ENCODE peak calls at places on chromosomes 6 and 20, in six cellular contexts. Q, N, T, L, H and M are unnamed samples.

GRCh38 chr6:2634151-2634964 is 116.4 kb downstream of the MYLK4 start:
- DNase-seq in Q (peak; percentile 95), T (peak; percentile 95), L (peak; percentile 81), N (peak; percentile 87), H (peak; percentile 88), M (peak; percentile 70)

GRCh38 chr20:8709627-8710026 is 359.3 kb upstream of the PLCB4 start:
- DNase-seq in L (no peak), N (no peak), Q (no peak), T (no peak), H (no peak), M (no peak)

GRCh38 chr6:128242765-128243403 is 277.5 kb downstream of the PTPRK start:
- DNase-seq in N (peak; percentile 63), Q (no peak), L (no peak), H (no peak), T (no peak), M (no peak)

GRCh38 chr20:58659841-58660240 is 8.8 kb downstream of the STX16 start:
- DNase-seq in H (no peak), Q (peak; percentile 73), L (no peak), N (no peak), T (no peak), M (no peak)

GRCh38 chr6:157822221-157823000 is 635 bp upstream of the SNX9 start:
- DNase-seq in L (peak; percentile 35), H (peak; percentile 39), T (no peak), N (no peak), Q (peak; percentile 77), M (no peak)

GRCh38 chr20:23265226-23265625 is 85.4 kb upstream of the NXT1 start:
- DNase-seq in L (no peak), N (peak; percentile 60), Q (no peak), T (no peak), H (no peak), M (no peak)

GRCh38 chr20:3248167-3248992 is 9.4 kb upstream of the SLC4A11 start:
- DNase-seq in T (peak; percentile 88), N (no peak), H (peak; percentile 46), Q (peak; percentile 86), L (no peak), M (no peak)

GRCh38 chr6:43850314-43851203 is 80.5 kb downstream of the VEGFA start:
- DNase-seq in T (no peak), H (no peak), Q (no peak), N (no peak), L (no peak), M (no peak)

GRCh38 chr6:121093928-121094327 is 240.4 kb downstream of the TBC1D32 start:
- DNase-seq in L (no peak), N (peak; percentile 37), T (no peak), H (no peak), Q (no peak), M (no peak)

GRCh38 chr6:134729590-134729989 is 220.3 kb downstream of the ALDH8A1 start:
- DNase-seq in T (no peak), Q (no peak), N (no peak), L (no peak), H (no peak), M (no peak)

GRCh38 chr20:43749734-43750294 is 23.0 kb upstream of the GTSF1L start:
- DNase-seq in H (peak; percentile 84), N (peak; percentile 45), T (peak; percentile 95), Q (peak; percentile 95), L (peak; percentile 79), M (no peak)

GRCh38 chr6:169205176-169206160 is 48.2 kb downstream of the THBS2 start:
- DNase-seq in T (peak; percentile 5), N (no peak), L (no peak), H (no peak), Q (no peak), M (peak; percentile 80)

GRCh38 chr20:40561187-40561586 is 127.8 kb downstream of the MAFB start:
- DNase-seq in L (no peak), N (no peak), H (no peak), T (no peak), Q (no peak), M (no peak)

DNA sequence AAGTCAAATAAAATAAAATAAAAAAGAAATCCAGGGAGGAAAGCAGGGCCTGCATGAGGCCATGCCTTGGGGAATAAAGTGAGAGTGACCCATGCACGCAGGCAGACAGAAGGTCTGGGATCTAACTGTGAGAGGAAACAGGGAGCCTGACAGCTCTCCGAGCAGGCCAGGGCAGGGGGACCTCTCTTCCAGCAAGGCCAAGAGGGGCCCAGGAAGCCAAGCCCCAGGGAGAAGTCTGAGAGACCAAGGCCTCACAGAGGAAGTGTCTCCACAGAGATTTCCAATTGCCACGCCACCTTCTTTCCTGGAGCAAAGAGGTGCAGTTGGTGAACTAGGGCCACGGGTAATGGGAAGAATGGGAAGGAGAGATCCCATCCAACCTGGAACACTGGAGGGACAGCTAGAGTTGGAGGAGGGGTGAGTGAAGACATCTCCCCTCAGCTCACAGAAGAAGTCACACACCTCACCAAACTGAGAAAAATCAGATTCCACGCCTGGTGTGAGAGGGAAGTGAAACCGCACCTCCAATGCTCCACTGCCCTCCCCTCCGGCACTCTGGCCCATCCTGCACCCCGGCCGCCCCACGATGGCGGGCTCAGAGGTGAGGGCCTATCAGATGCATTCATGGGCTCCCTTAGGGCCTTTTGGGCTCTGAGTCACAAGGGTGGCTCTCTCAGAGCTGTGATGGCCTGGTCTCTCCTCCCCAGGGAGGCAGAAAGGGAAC is 25.1 kb upstream of the TAF8 start:
- DNase-seq in H (no peak), T (peak; percentile 30), L (no peak), Q (no peak), N (no peak), M (no peak)
- H3K4me3 ChIP-seq in H (no peak overlapping the region), T (no peak overlapping the region), L (no peak overlapping the region), Q (no peak overlapping the region), N (no peak overlapping the region), M (no peak overlapping the region)

DNA sequence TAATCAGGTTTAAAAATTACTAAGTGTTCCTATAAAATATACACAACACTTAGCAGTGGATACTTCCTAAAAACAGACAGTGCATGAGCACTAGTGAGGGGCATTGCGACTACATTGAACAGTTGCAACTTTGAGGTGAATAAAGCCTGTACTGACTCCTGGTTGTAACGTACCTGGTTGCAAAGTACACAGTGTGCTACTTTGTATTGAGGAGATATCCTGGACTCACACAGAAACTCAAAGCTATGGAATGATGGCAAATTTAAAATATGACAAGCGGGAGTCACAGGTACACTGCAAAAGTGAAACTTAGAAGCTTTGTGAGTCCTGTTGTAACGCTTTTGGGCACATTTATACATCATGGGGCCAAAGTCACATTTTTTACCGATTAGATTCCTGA is 55.6 kb upstream of the HLA-A start:
- DNase-seq in Q (peak; percentile 13), H (no peak), T (no peak), L (no peak), N (no peak), M (no peak)
- H3K4me3 ChIP-seq in Q (no peak overlapping the region), H (peak overlapping the region; percentile 52), T (no peak overlapping the region), L (no peak overlapping the region), N (no peak overlapping the region), M (no peak overlapping the region)

GRCh38 chr6:7156666-7157278 is 49.0 kb downstream of the RREB1 start:
- DNase-seq in L (no peak), T (no peak), N (peak; percentile 56), Q (peak; percentile 49), H (no peak), M (no peak)
- H3K4me3 ChIP-seq in L (no peak overlapping the region), T (no peak overlapping the region), N (no peak overlapping the region), Q (no peak overlapping the region), H (no peak overlapping the region), M (no peak overlapping the region)

GRCh38 chr6:42137192-42137753 is 5.1 kb downstream of the C6orf132 start:
- DNase-seq in Q (peak; percentile 87), L (no peak), T (peak; percentile 77), N (no peak), H (no peak), M (no peak)
- H3K4me3 ChIP-seq in Q (no peak overlapping the region), L (no peak overlapping the region), T (no peak overlapping the region), N (no peak overlapping the region), H (no peak overlapping the region), M (no peak overlapping the region)

DNA sequence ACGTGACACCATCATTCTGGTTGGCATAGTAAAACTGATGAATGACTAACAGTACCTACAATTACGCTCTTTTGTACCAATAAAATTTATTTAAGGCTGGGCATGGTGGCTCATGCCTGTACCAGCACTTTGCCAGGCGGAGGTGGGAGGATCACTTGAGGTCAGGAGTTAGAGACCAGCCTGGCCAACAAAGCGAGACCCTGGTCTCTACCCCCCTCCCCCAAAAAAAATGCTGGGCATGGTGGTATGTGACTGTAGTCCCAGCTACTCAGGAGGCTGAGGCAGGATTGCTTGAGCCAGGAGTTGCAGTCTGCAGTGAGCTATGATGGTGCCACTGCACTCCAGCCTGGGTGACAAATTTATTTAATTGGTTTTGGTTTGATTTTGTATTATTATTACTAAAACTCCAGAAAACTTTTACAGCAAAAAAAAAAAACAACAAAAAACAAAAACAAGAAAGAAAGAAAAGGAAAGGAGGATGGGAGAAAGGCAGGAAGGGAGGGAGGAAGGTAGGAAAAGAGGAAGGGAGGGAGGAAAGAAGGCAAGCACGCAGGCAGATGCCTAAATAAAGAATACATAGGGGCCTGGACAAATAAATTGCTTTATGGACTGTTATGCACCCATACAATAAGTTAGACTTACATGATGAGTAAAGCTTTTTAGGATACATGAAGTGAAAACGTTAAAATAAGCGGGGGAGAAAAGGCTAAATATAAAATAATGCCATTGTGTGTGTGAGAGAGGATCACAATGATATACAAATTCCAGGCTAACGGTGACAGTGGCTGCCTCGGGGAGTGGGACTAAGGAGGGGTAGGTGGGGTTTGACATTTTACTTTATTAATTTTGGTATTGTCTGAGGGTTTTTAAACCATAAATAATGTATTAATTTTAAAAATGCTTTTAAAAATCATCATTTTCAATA is 682 bp upstream of the ZSCAN9 start:
- DNase-seq in H (no peak), T (no peak), L (no peak), Q (peak; percentile 49), N (no peak), M (no peak)
- H3K4me3 ChIP-seq in H (peak overlapping the region; percentile 84), T (peak overlapping the region; percentile 51), L (peak overlapping the region; percentile 76), Q (peak overlapping the region; percentile 96), N (peak overlapping the region; percentile 86), M (peak overlapping the region; percentile 72)

DNA sequence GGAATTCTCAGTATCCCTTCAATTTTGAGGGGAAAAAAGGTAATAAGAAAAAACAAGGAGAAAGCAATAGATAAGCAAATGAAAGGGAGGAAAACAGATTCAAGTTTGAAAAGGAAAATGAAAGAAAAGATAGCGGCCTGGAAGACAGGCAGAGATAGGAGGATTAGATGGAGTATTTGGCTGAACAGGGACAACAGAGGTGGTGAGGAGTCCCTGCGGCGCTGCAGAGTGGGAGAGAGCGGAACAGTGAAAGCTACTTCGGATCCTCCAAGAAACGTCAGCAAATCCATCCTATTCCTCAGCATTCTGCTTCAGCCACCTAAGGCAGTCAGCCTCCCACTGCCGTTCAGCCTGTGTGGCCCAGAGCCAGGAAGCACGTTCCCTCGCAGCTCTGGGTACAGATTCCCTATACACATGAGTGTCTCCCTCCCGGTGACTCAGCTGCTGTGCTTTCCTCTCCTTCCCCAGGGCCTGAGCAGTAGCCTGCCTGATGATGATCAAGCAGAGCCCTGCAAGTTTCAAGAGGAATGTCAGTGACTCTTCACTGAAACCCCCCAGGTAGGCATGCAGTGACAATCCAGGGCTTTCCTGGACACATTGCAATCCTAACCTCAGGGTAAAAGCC is 43.4 kb upstream of the CDYL start:
- DNase-seq in T (peak; percentile 44), L (peak; percentile 16), N (peak; percentile 96), H (peak; percentile 49), Q (peak; percentile 85), M (peak; percentile 59)
- H3K4me3 ChIP-seq in T (no peak overlapping the region), L (no peak overlapping the region), N (peak overlapping the region; percentile 38), H (peak overlapping the region; percentile 40), Q (peak overlapping the region; percentile 49), M (peak overlapping the region; percentile 13)